ENCODE peak calls at places on chromosomes 3 and 15, in four cellular contexts. O is K562, Z is HepG2, K is A549. J is an unnamed sample.

GRCh38 chr3:131224886-131225550 is 156.6 kb upstream of the NUDT16 start:
- DNase-seq in O (no peak), Z (no peak), K (no peak), J (no peak)

GRCh38 chr15:82530606-82531379 is 9.5 kb downstream of the RPS17 start:
- DNase-seq in O (peak; percentile 71), Z (peak; percentile 67), K (peak; percentile 86), J (peak; percentile 96)

GRCh38 chr3:120113128-120114116 is 19.2 kb upstream of the GSK3B start:
- DNase-seq in O (no peak), Z (no peak), K (peak; percentile 29), J (no peak)

GRCh38 chr3:59784164-59784563 is 734.3 kb upstream of the CFAP20DC start:
- DNase-seq in O (no peak), Z (no peak), K (no peak), J (no peak)

GRCh38 chr3:29144807-29145206 is 136.1 kb upstream of the RBMS3 start:
- DNase-seq in O (no peak), Z (no peak), K (peak; percentile 18), J (no peak)

GRCh38 chr15:31502541-31503229 is 176.1 kb downstream of the KLF13 start:
- DNase-seq in O (no peak), Z (no peak), K (no peak), J (no peak)

GRCh38 chr3:55484191-55484644 is 2.9 kb downstream of the WNT5A start:
- DNase-seq in O (no peak), Z (no peak), K (no peak), J (no peak)

GRCh38 chr3:89320186-89320585 is 212.8 kb downstream of the EPHA3 start:
- DNase-seq in O (no peak), Z (no peak), K (no peak), J (no peak)

GRCh38 chr3:157166559-157166958 is 6.6 kb upstream of the CCNL1 start:
- DNase-seq in O (no peak), Z (no peak), K (no peak), J (no peak)

GRCh38 chr3:108089544-108089943 is 1.3 kb downstream of the CD47 start:
- DNase-seq in O (no peak), Z (no peak), K (no peak), J (no peak)

GRCh38 chr15:36529296-36530011 is 50.0 kb upstream of the CDIN1 start:
- DNase-seq in O (no peak), Z (no peak), K (no peak), J (no peak)

GRCh38 chr3:94159062-94159726 is 96.3 kb downstream of the NSUN3 start:
- DNase-seq in O (no peak), Z (peak; percentile 2), K (peak; percentile 64), J (no peak)

GRCh38 chr15:31367730-31368344 is 41.2 kb downstream of the KLF13 start:
- DNase-seq in O (no peak), Z (no peak), K (no peak), J (no peak)

GRCh38 chr3:54608041-54608440 is 319.8 kb downstream of the LRTM1 start:
- DNase-seq in O (no peak), Z (no peak), K (no peak), J (no peak)

GRCh38 chr15:69118089-69118488 is 42.3 kb upstream of the GLCE start:
- DNase-seq in O (no peak), Z (no peak), K (no peak), J (no peak)

GRCh38 chr3:39178553-39178952 is 13.8 kb downstream of the XIRP1 start:
- DNase-seq in O (no peak), Z (no peak), K (no peak), J (no peak)

GRCh38 chr3:39176025-39176714 is 16.2 kb downstream of the XIRP1 start:
- DNase-seq in O (no peak), Z (no peak), K (no peak), J (no peak)

GRCh38 chr3:39180546-39181346 is 11.6 kb downstream of the XIRP1 start:
- DNase-seq in O (peak; percentile 98), Z (peak; percentile 74), K (peak; percentile 76), J (peak; percentile 94)

GRCh38 chr3:39180183-39180545 is 12.2 kb downstream of the XIRP1 start:
- DNase-seq in O (no peak), Z (no peak), K (no peak), J (no peak)

GRCh38 chr3:39177708-39178332 is 14.6 kb downstream of the XIRP1 start:
- DNase-seq in O (peak; percentile 84), Z (peak; percentile 63), K (peak; percentile 87), J (no peak)
- TF ChIP-seq PHF8 in O (peak; percentile 88), Z (no peak), K (no peak), J (peak; percentile 38)

GRCh38 chr3:32157600-32158264 is 51.3 kb downstream of the GPD1L start:
- DNase-seq in O (no peak), Z (no peak), K (no peak), J (no peak)
- TF ChIP-seq PHF8 in O (no peak), Z (no peak), K (no peak), J (no peak)

DNA sequence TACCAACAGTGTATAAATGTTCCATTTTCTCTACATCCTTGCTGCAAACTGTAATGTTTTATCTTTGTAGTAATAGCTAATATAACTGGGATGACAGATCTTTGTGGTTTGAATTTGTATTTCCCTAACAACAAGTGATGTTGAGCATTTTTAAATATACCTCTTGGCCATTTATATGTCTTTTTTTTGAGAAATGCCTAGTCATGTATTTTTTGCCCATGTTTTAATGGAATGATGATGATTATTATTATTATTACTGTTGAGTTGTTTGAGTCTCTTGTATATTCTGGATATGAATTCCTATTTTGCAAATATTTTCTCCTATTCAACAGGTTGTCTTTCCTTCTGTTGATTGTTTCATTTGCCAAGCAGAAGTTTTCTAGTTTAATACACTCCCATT is 654.9 kb downstream of the ZPLD1 start:
- DNase-seq in O (no peak), Z (no peak), K (no peak), J (no peak)
- TF ChIP-seq PHF8 in O (no peak), Z (no peak), K (no peak), J (no peak)

DNA sequence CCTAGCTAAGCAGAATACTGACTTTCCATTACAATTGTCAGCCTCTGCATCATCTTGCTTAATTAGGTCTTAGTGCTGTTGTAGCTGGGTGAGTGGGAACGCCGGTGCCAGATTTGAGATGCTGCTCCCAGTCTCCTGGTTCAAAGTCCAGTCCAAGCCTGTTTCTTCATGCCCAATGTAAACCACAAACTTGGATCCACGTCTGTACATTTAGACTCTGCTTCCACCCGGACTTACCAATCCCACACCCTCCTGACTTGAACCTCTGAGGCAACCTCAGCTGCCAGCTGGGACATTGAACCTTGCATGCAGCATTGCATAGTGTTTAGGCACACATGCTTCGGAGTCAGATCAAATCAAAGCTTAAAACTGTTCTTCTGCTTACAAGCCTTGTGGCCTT is 43.0 kb downstream of the BCL2L10 start:
- DNase-seq in O (no peak), Z (peak; percentile 57), K (no peak), J (no peak)
- TF ChIP-seq PHF8 in O (no peak), Z (no peak), K (no peak), J (no peak)

GRCh38 chr3:35639251-35640185 is at the start of gene ARPP21:
- DNase-seq in O (no peak), Z (no peak), K (peak; percentile 46), J (no peak)
- TF ChIP-seq PHF8 in O (no peak), Z (no peak), K (no peak), J (no peak)